ENCODE peak calls at places on chromosomes 6 and 20, in four cellular contexts. Z is A549, G is K562, H is HepG2. T is an unnamed sample.

GRCh38 chr20:20603339-20603990 is 109.0 kb downstream of the RALGAPA2 start:
- DNase-seq in Z (no peak), G (no peak), H (no peak), T (no peak)

GRCh38 chr6:10237284-10238043 is 177.4 kb downstream of the TFAP2A start:
- DNase-seq in Z (peak), G (no peak), H (no peak), T (peak)

GRCh38 chr6:127855542-127856159 is 45.2 kb downstream of the THEMIS start:
- DNase-seq in Z (peak), G (no peak), H (peak), T (peak)

GRCh38 chr20:46590453-46590852 is 40.0 kb upstream of the OCSTAMP start:
- DNase-seq in Z (no peak), G (no peak), H (no peak), T (no peak)

GRCh38 chr20:45983279-45983743 is 11.3 kb upstream of the ZNF335 start:
- DNase-seq in Z (no peak), G (peak), H (no peak), T (no peak)

GRCh38 chr20:4613718-4614620 is 107.7 kb upstream of the PRND start:
- DNase-seq in Z (peak), G (peak), H (peak), T (no peak)

GRCh38 chr20:1291191-1291741 is 25.2 kb downstream of the SNPH start:
- DNase-seq in Z (no peak), G (no peak), H (no peak), T (peak)

GRCh38 chr20:35020108-35021031 is 64.7 kb downstream of the MYH7B start:
- DNase-seq in Z (no peak), G (no peak), H (no peak), T (no peak)

GRCh38 chr6:14863896-14864850 is 381.7 kb upstream of the JARID2 start:
- DNase-seq in Z (no peak), G (peak), H (no peak), T (no peak)
- TF ChIP-seq MAZ in Z (no peak), G (no peak), H (no peak), T (no peak)

DNA sequence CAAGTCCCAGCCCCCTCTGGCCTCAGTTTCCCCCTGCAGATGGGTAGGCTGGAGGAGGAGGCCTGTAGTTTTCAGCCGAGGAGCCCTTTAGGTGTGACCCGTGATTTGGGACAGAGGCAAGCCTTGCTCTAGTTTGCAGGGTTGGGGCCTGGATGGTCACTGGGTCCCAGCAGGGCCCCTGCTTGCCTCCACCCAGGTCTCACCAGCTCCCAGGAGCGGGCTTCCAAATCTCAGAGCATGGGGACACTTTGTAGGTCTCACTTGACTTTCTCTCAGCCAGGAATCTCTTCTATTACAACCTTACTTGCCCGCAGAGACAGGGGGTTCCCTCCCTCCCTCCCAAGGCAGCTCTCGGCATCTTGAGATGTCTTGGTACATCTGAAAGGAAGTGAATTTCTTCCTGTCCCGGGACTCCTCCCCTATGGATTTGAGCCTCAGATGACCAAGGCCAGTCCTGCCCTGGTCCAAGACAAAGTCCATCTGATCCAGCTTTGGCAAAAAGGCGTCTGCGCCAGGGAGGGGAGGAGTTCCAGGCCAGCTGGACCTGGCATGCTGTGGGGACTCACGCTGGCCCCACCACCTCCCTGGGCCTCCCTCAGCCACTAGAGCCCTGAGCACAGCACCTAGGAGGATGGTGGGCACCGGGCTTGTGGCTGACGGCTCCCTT is 47.4 kb downstream of the SRC start:
- DNase-seq in Z (no peak), G (no peak), H (no peak), T (no peak)
- TF ChIP-seq MAZ in Z (no peak), G (no peak), H (no peak), T (no peak)

GRCh38 chr6:144583614-144583954 is 298.4 kb downstream of the UTRN start:
- DNase-seq in Z (no peak), G (no peak), H (no peak), T (no peak)

GRCh38 chr6:144582939-144583613 is 297.9 kb downstream of the UTRN start:
- DNase-seq in Z (no peak), G (no peak), H (no peak), T (peak)

GRCh38 chr6:144580039-144580438 is 294.9 kb downstream of the UTRN start:
- DNase-seq in Z (no peak), G (no peak), H (no peak), T (no peak)

GRCh38 chr6:144580771-144581170 is 295.6 kb downstream of the UTRN start:
- DNase-seq in Z (no peak), G (no peak), H (no peak), T (no peak)

DNA sequence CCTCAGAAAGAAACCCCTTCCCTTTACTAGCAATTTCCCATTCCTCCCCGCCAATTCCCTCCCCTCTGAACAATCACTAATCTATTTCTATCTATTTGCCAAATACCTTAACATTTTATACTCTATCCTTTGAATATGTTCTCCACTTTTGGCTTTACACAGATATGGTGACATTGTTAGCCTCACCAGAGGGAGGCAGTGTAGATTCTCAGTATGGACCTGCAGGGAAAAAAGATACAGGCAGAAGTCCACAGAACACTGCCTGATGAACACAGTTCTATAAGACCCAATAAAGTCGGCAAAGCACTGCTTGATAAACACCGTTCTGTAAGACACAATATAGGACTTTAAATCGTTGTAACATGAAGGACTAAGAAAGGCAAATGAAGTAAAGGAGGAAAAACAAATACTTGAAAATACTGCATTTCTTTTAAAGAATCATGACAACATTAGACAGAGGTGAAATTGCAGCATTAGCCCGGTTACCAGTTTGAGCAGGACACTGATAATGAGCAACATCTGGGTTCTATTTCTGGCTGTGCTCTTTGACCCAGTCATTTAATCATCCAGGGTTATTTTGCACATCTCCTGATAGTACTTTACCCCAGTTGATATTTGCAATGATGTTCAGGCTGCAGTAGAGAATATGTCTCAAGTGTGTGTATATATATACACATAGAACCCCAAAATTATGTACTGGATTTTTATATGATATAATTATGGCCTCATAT is 296.8 kb downstream of the UTRN start:
- DNase-seq in Z (peak), G (peak), H (peak), T (peak)
- TF ChIP-seq MAZ in Z (no peak), G (no peak), H (no peak), T (no peak)

GRCh38 chr6:31001489-31001888 is 8.8 kb upstream of the MUC22 start:
- DNase-seq in Z (no peak), G (no peak), H (no peak), T (no peak)
- TF ChIP-seq MAZ in Z (no peak), G (no peak), H (no peak), T (no peak)

GRCh38 chr20:61557603-61558002 is 305.5 kb downstream of the CDH4 start:
- DNase-seq in Z (no peak), G (no peak), H (no peak), T (no peak)

GRCh38 chr20:61554617-61555016 is 302.6 kb downstream of the CDH4 start:
- DNase-seq in Z (no peak), G (no peak), H (no peak), T (no peak)

GRCh38 chr20:61558726-61559125 is 306.7 kb downstream of the CDH4 start:
- DNase-seq in Z (no peak), G (no peak), H (no peak), T (peak)

GRCh38 chr20:61559706-61560315 is 307.8 kb downstream of the CDH4 start:
- DNase-seq in Z (no peak), G (no peak), H (no peak), T (no peak)

GRCh38 chr20:61556116-61556515 is 304.1 kb downstream of the CDH4 start:
- DNase-seq in Z (peak), G (no peak), H (no peak), T (peak)
- TF ChIP-seq MAZ in Z (no peak), G (no peak), H (no peak), T (peak)

DNA sequence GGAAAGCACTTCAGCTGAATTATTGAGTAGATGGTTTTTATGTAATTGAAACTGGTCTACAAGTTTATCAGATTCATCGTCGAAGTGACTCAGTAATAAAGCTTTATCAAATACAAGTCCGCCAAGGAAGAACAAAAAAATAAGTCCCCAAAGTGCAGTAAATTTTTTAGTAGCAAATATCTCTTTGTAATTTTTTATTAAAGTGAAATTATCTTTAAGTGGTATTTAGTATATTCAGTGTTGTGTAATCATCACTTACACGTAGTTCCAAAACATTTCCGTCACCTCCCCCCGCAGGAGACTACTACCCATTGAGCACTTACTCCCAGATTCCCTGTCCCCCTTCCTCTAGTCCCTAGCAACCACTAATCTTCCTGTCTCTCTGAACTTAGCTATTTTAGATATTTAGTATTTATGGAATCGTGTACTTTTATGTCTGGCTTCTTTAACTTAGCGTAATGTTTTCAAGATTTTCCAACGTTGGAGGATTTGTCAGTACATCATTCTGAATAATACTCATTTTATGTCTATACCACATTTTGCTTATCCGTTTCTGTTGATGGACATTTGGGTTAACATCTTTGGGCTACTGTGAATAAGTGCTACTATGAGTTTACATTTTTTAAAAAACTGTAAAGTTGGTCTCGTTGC is 1.1 kb downstream of the SRSF3 start:
- DNase-seq in Z (peak), G (no peak), H (peak), T (peak)
- TF ChIP-seq MAZ in Z (no peak), G (no peak), H (no peak), T (no peak)

T was measured in IMR-90.